ENCODE peak calls at places on chromosome 12, in five cellular contexts. One of them, this sample, is unnamed.

GRCh38 chr12:75578546-75578945 is 67.1 kb upstream of the KRR1 start:
- DNase-seq in T-helper 1 cell: no peak
- DNase-seq in AG20443: no peak
- DNase-seq in fibroblast of lung: no peak
- DNase-seq in IMR-90: no peak
- DNase-seq in this sample: no peak

GRCh38 chr12:31118831-31119530 is 45.3 kb downstream of the DDX11 start:
- DNase-seq in T-helper 1 cell: no peak
- DNase-seq in AG20443: no peak
- DNase-seq in fibroblast of lung: no peak
- DNase-seq in IMR-90: no peak
- DNase-seq in this sample: no peak

GRCh38 chr12:111099186-111099585 is 178.8 kb upstream of the MYL2 start:
- DNase-seq in T-helper 1 cell: no peak
- DNase-seq in AG20443: no peak
- DNase-seq in fibroblast of lung: no peak
- DNase-seq in IMR-90: no peak
- DNase-seq in this sample: no peak

GRCh38 chr12:49923878-49924610 is 20.3 kb upstream of the FAIM2 start:
- DNase-seq in T-helper 1 cell: no peak
- DNase-seq in AG20443: no peak
- DNase-seq in fibroblast of lung: no peak
- DNase-seq in IMR-90: no peak
- DNase-seq in this sample: no peak

GRCh38 chr12:121804417-121805111 is 755 bp downstream of the SETD1B start:
- DNase-seq in T-helper 1 cell: no peak
- DNase-seq in AG20443: no peak
- DNase-seq in fibroblast of lung: no peak
- DNase-seq in IMR-90: no peak
- DNase-seq in this sample: no peak

GRCh38 chr12:6708968-6709394 is 8.4 kb upstream of the PIANP start:
- DNase-seq in T-helper 1 cell: no peak
- DNase-seq in AG20443: no peak
- DNase-seq in fibroblast of lung: no peak
- DNase-seq in IMR-90: no peak
- DNase-seq in this sample: no peak

GRCh38 chr12:106894774-106895173 is 60.9 kb upstream of the TMEM263 start:
- DNase-seq in T-helper 1 cell: no peak
- DNase-seq in AG20443: no peak
- DNase-seq in fibroblast of lung: no peak
- DNase-seq in IMR-90: peak
- DNase-seq in this sample: no peak

GRCh38 chr12:113888435-113888834 is 77.7 kb downstream of the RBM19 start:
- DNase-seq in T-helper 1 cell: no peak
- DNase-seq in AG20443: no peak
- DNase-seq in fibroblast of lung: no peak
- DNase-seq in IMR-90: no peak
- DNase-seq in this sample: no peak

GRCh38 chr12:14892726-14893442 is 7.2 kb upstream of the MGP start:
- DNase-seq in T-helper 1 cell: no peak
- DNase-seq in AG20443: no peak
- DNase-seq in fibroblast of lung: no peak
- DNase-seq in IMR-90: peak
- DNase-seq in this sample: peak

GRCh38 chr12:40382217-40382616 is 157.4 kb downstream of the LRRK2 start:
- DNase-seq in T-helper 1 cell: no peak
- DNase-seq in AG20443: no peak
- DNase-seq in fibroblast of lung: no peak
- DNase-seq in IMR-90: no peak
- DNase-seq in this sample: no peak

GRCh38 chr12:65123435-65124063 is 2.4 kb upstream of the WIF1 start:
- DNase-seq in T-helper 1 cell: no peak
- DNase-seq in AG20443: peak
- DNase-seq in fibroblast of lung: peak
- DNase-seq in IMR-90: peak
- DNase-seq in this sample: peak

GRCh38 chr12:106629797-106630669 is 47.2 kb downstream of the RFX4 start:
- DNase-seq in T-helper 1 cell: no peak
- DNase-seq in AG20443: no peak
- DNase-seq in fibroblast of lung: peak
- DNase-seq in IMR-90: no peak
- DNase-seq in this sample: no peak

GRCh38 chr12:57370084-57370483 is 60.8 kb downstream of the R3HDM2 start:
- DNase-seq in T-helper 1 cell: no peak
- DNase-seq in AG20443: no peak
- DNase-seq in fibroblast of lung: no peak
- DNase-seq in IMR-90: no peak
- DNase-seq in this sample: no peak

GRCh38 chr12:26056335-26056734 is 68.5 kb downstream of the BHLHE41 start:
- DNase-seq in T-helper 1 cell: no peak
- DNase-seq in AG20443: no peak
- DNase-seq in fibroblast of lung: peak
- DNase-seq in IMR-90: peak
- DNase-seq in this sample: peak